ENCODE peak calls at places on chromosomes 7 and 10, in five cellular contexts. One of them, this sample, is unnamed.
A peak's percentile ranks its signal among the peaks of the same experiment; 100 is the strongest.

GRCh38 chr10:65720901-65721300 is 1204.9 kb upstream of the LRRTM3 start:
- DNase-seq in PC-3: no peak
- DNase-seq in heart right ventricle: no peak
- DNase-seq in mesendoderm: no peak
- DNase-seq in HCT116: no peak
- DNase-seq in this sample: no peak

GRCh38 chr7:155356323-155357105 is 58.8 kb downstream of the INSIG1 start:
- DNase-seq in mesendoderm: peak; percentile 65
- DNase-seq in HCT116: peak; percentile 31
- DNase-seq in heart right ventricle: no peak
- DNase-seq in PC-3: peak; percentile 61
- DNase-seq in this sample: no peak

GRCh38 chr10:121655254-121656142 is 57.3 kb upstream of the FGFR2 start:
- DNase-seq in HCT116: no peak
- DNase-seq in heart right ventricle: no peak
- DNase-seq in PC-3: no peak
- DNase-seq in mesendoderm: no peak
- DNase-seq in this sample: no peak

GRCh38 chr10:113922787-113923570 is 68.5 kb downstream of the NHLRC2 start:
- DNase-seq in PC-3: no peak
- DNase-seq in mesendoderm: peak; percentile 50
- DNase-seq in HCT116: no peak
- DNase-seq in heart right ventricle: no peak
- DNase-seq in this sample: peak; percentile 58

GRCh38 chr7:130377178-130377577 is 3.1 kb upstream of the CPA1 start:
- DNase-seq in HCT116: no peak
- DNase-seq in heart right ventricle: no peak
- DNase-seq in mesendoderm: no peak
- DNase-seq in PC-3: no peak
- DNase-seq in this sample: no peak

GRCh38 chr10:4704034-4704545 is 121.9 kb upstream of the AKR1E2 start:
- DNase-seq in HCT116: peak; percentile 80
- DNase-seq in heart right ventricle: peak; percentile 61
- DNase-seq in mesendoderm: no peak
- DNase-seq in PC-3: peak; percentile 90
- DNase-seq in this sample: no peak

GRCh38 chr10:63713191-63714144 is 192.3 kb downstream of the REEP3 start:
- DNase-seq in mesendoderm: peak; percentile 98
- DNase-seq in heart right ventricle: peak; percentile 89
- DNase-seq in HCT116: no peak
- DNase-seq in PC-3: peak; percentile 38
- DNase-seq in this sample: peak; percentile 88

GRCh38 chr7:16942929-16943509 is 61.2 kb upstream of the AGR3 start:
- DNase-seq in HCT116: no peak
- DNase-seq in PC-3: no peak
- DNase-seq in heart right ventricle: no peak
- DNase-seq in mesendoderm: no peak
- DNase-seq in this sample: no peak

GRCh38 chr10:69831231-69831855 is 29.6 kb downstream of the COL13A1 start:
- DNase-seq in HCT116: no peak
- DNase-seq in mesendoderm: no peak
- DNase-seq in heart right ventricle: no peak
- DNase-seq in PC-3: peak; percentile 27
- DNase-seq in this sample: no peak

GRCh38 chr7:40805361-40805760 is 670.6 kb downstream of the SUGCT start:
- DNase-seq in mesendoderm: no peak
- DNase-seq in heart right ventricle: no peak
- DNase-seq in HCT116: no peak
- DNase-seq in PC-3: peak; percentile 31
- DNase-seq in this sample: no peak

GRCh38 chr10:93080350-93081046 is 6.8 kb downstream of the CYP26A1 start:
- DNase-seq in PC-3: peak; percentile 48
- DNase-seq in HCT116: peak; percentile 18
- DNase-seq in mesendoderm: peak; percentile 62
- DNase-seq in heart right ventricle: peak; percentile 34
- DNase-seq in this sample: peak; percentile 77

GRCh38 chr7:43198599-43199090 is 86.2 kb downstream of the HECW1 start:
- DNase-seq in heart right ventricle: no peak
- DNase-seq in PC-3: no peak
- DNase-seq in mesendoderm: peak; percentile 39
- DNase-seq in HCT116: no peak
- DNase-seq in this sample: no peak

GRCh38 chr10:51422311-51423120 is 276.9 kb downstream of the CSTF2T start:
- DNase-seq in HCT116: peak; percentile 16
- DNase-seq in mesendoderm: peak; percentile 63
- DNase-seq in PC-3: peak; percentile 95
- DNase-seq in heart right ventricle: peak; percentile 75
- DNase-seq in this sample: peak; percentile 50

GRCh38 chr7:11082552-11083213 is 109.0 kb downstream of the PHF14 start:
- DNase-seq in heart right ventricle: no peak
- DNase-seq in PC-3: no peak
- DNase-seq in mesendoderm: peak; percentile 38
- DNase-seq in HCT116: no peak
- DNase-seq in this sample: no peak

GRCh38 chr7:17564678-17565209 is 266.3 kb downstream of the AHR start:
- DNase-seq in HCT116: no peak
- DNase-seq in mesendoderm: no peak
- DNase-seq in heart right ventricle: no peak
- DNase-seq in PC-3: peak; percentile 64
- DNase-seq in this sample: no peak

GRCh38 chr7:151539055-151539714 is 19.5 kb upstream of the RHEB start:
- DNase-seq in HCT116: no peak
- DNase-seq in PC-3: no peak
- DNase-seq in mesendoderm: peak; percentile 58
- DNase-seq in heart right ventricle: no peak
- DNase-seq in this sample: peak; percentile 77

GRCh38 chr7:16071246-16071857 is 350.0 kb downstream of the CRPPA start:
- DNase-seq in PC-3: peak; percentile 83
- DNase-seq in HCT116: peak; percentile 54
- DNase-seq in heart right ventricle: no peak
- DNase-seq in mesendoderm: peak; percentile 67
- DNase-seq in this sample: peak; percentile 48

GRCh38 chr7:16929146-16929762 is 47.5 kb upstream of the AGR3 start:
- DNase-seq in heart right ventricle: no peak
- DNase-seq in PC-3: no peak
- DNase-seq in HCT116: no peak
- DNase-seq in mesendoderm: no peak
- DNase-seq in this sample: no peak

GRCh38 chr7:101121996-101122932 is 4.6 kb upstream of the SERPINE1 start:
- DNase-seq in heart right ventricle: peak; percentile 87
- DNase-seq in mesendoderm: peak; percentile 96
- DNase-seq in PC-3: peak; percentile 87
- DNase-seq in HCT116: peak; percentile 63
- DNase-seq in this sample: peak; percentile 88

GRCh38 chr7:24942226-24942625 is 37.8 kb downstream of the OSBPL3 start:
- DNase-seq in heart right ventricle: no peak
- DNase-seq in PC-3: no peak
- DNase-seq in HCT116: no peak
- DNase-seq in mesendoderm: peak; percentile 27
- DNase-seq in this sample: no peak

GRCh38 chr10:131126321-131127121 is 185.0 kb downstream of the TCERG1L start:
- DNase-seq in mesendoderm: peak; percentile 37
- DNase-seq in HCT116: no peak
- DNase-seq in heart right ventricle: no peak
- DNase-seq in PC-3: no peak
- DNase-seq in this sample: no peak

GRCh38 chr7:98294798-98295382 is 13.4 kb downstream of the BRI3 start:
- DNase-seq in heart right ventricle: peak; percentile 41
- DNase-seq in PC-3: peak; percentile 73
- DNase-seq in mesendoderm: peak; percentile 84
- DNase-seq in HCT116: peak; percentile 41
- DNase-seq in this sample: no peak

GRCh38 chr10:117970962-117971361 is 75.8 kb downstream of the RAB11FIP2 start:
- DNase-seq in HCT116: no peak
- DNase-seq in heart right ventricle: no peak
- DNase-seq in mesendoderm: no peak
- DNase-seq in PC-3: no peak
- DNase-seq in this sample: no peak

GRCh38 chr10:101295266-101295665 is 58.7 kb upstream of the BTRC start:
- DNase-seq in mesendoderm: no peak
- DNase-seq in heart right ventricle: no peak
- DNase-seq in HCT116: no peak
- DNase-seq in PC-3: no peak
- DNase-seq in this sample: no peak

GRCh38 chr7:116408166-116408565 is 91.4 kb upstream of the CAV2 start:
- DNase-seq in PC-3: no peak
- DNase-seq in HCT116: no peak
- DNase-seq in mesendoderm: no peak
- DNase-seq in heart right ventricle: no peak
- DNase-seq in this sample: no peak

DNA sequence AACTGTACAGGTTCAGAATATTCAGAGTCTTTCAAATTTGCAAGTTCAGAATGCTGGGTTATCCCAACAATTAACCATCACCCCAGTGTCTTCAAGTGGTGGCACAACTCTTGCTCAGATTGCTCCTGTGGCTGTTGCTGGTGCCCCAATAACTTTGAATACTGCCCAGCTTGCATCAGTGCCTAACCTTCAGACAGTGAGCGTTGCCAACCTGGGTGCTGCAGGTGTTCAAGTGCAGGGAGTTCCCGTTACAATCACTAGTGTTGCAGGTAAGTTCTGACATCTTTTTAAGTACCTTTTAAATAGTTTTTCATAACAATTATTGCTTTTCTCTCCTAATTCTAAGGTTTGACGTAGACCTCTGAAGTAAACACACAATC is 2.7 kb downstream of the SP4 start:
- DNase-seq in HCT116: no peak
- DNase-seq in mesendoderm: no peak
- DNase-seq in PC-3: no peak
- DNase-seq in heart right ventricle: no peak
- DNase-seq in this sample: no peak
- H3K4me3 ChIP-seq in HCT116: no peak overlapping the region
- H3K4me3 ChIP-seq in mesendoderm: no peak overlapping the region
- H3K4me3 ChIP-seq in PC-3: no peak overlapping the region
- H3K4me3 ChIP-seq in heart right ventricle: no peak overlapping the region
- H3K4me3 ChIP-seq in this sample: no peak overlapping the region

GRCh38 chr10:96441126-96441905 is 72.4 kb downstream of the TLL2 start:
- DNase-seq in mesendoderm: peak; percentile 36
- DNase-seq in PC-3: no peak
- DNase-seq in HCT116: no peak
- DNase-seq in heart right ventricle: no peak
- DNase-seq in this sample: no peak
- H3K4me1 ChIP-seq in mesendoderm: peaks cover 8% of the 10 kb centered on the region
- H3K4me1 ChIP-seq in PC-3: no peaks in the 10 kb centered on the region
- H3K4me1 ChIP-seq in HCT116: no peaks in the 10 kb centered on the region
- H3K4me1 ChIP-seq in heart right ventricle: peaks cover 25% of the 10 kb centered on the region
- H3K4me1 ChIP-seq in this sample: peaks cover 3% of the 10 kb centered on the region

DNA sequence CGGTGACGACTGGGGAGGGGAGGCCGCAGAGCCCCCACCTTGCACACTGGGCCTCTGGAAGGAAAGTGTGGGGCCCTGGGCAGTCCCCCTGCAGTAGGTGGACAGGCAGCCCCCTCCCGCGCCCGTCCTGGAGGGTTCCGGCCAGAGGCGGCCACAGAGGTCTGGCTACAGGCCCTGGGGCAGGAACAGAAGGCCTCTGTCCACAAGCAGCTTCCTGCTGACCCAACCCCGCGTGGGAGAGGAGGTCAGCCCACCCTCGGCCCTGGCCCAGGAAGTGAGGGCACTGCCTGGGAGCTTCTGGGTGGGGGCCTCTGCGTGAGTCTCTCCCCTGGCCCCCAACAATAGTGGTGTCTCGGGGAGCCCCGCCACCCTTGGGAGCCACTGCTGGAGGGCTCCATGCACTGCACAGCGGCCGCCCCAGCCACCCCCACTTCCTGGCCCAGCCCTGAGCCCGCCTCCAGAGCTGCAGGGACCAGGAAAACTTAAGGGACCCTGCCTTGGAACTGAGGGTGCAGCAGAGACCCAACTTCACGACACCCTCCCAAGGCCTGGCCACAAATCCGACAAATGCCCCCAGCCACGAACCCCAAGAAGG is 4.7 kb downstream of the MICALL2 start:
- DNase-seq in mesendoderm: no peak
- DNase-seq in heart right ventricle: peak; percentile 59
- DNase-seq in HCT116: no peak
- DNase-seq in PC-3: no peak
- DNase-seq in this sample: peak; percentile 57
- H3K4me3 ChIP-seq in mesendoderm: no peak overlapping the region
- H3K4me3 ChIP-seq in heart right ventricle: peak overlapping the region; percentile 47
- H3K4me3 ChIP-seq in HCT116: peak overlapping the region; percentile 63
- H3K4me3 ChIP-seq in PC-3: peak overlapping the region; percentile 44
- H3K4me3 ChIP-seq in this sample: no peak overlapping the region

GRCh38 chr7:3064077-3064476 is 20.4 kb upstream of the CARD11 start:
- DNase-seq in HCT116: no peak
- DNase-seq in mesendoderm: peak; percentile 40
- DNase-seq in PC-3: no peak
- DNase-seq in heart right ventricle: no peak
- DNase-seq in this sample: no peak
- H3K4me1 ChIP-seq in HCT116: no peaks in the 10 kb centered on the region
- H3K4me1 ChIP-seq in mesendoderm: no peaks in the 10 kb centered on the region
- H3K4me1 ChIP-seq in PC-3: no peaks in the 10 kb centered on the region
- H3K4me1 ChIP-seq in heart right ventricle: no peaks in the 10 kb centered on the region
- H3K4me1 ChIP-seq in this sample: no peaks in the 10 kb centered on the region

This sample was measured in right cardiac atrium.